ENCODE peak calls at places on chromosomes 1 and 21, in four cellular contexts. One of them, this sample, is unnamed.

GRCh38 chr1:43058545-43059360 is 100.1 kb upstream of the SLC2A1 start:
- DNase-seq in GM13977: no peak
- DNase-seq in cardiac muscle cell: peak; percentile 63
- DNase-seq in heart left ventricle: no peak
- DNase-seq in this sample: no peak

GRCh38 chr1:58883037-58883887 is 99.4 kb upstream of the JUN start:
- DNase-seq in GM13977: no peak
- DNase-seq in cardiac muscle cell: peak; percentile 99
- DNase-seq in heart left ventricle: peak; percentile 65
- DNase-seq in this sample: no peak

GRCh38 chr1:175000697-175001187 is 995 bp downstream of the CACYBP start:
- DNase-seq in GM13977: no peak
- DNase-seq in cardiac muscle cell: no peak
- DNase-seq in heart left ventricle: no peak
- DNase-seq in this sample: peak; percentile 27

GRCh38 chr1:40755052-40755451 is 28.5 kb upstream of the KCNQ4 start:
- DNase-seq in GM13977: no peak
- DNase-seq in cardiac muscle cell: peak; percentile 73
- DNase-seq in heart left ventricle: no peak
- DNase-seq in this sample: no peak

GRCh38 chr1:205791568-205792180 is 16.4 kb upstream of the RAB29 start:
- DNase-seq in GM13977: peak; percentile 79
- DNase-seq in cardiac muscle cell: peak; percentile 64
- DNase-seq in heart left ventricle: peak; percentile 69
- DNase-seq in this sample: peak; percentile 67

GRCh38 chr1:23577056-23577985 is 18.0 kb upstream of the ID3 start:
- DNase-seq in GM13977: peak; percentile 75
- DNase-seq in cardiac muscle cell: peak; percentile 93
- DNase-seq in heart left ventricle: peak; percentile 69
- DNase-seq in this sample: peak; percentile 96

GRCh38 chr21:24658016-24658415 is 949.3 kb downstream of the MRPL39 start:
- DNase-seq in GM13977: no peak
- DNase-seq in cardiac muscle cell: no peak
- DNase-seq in heart left ventricle: no peak
- DNase-seq in this sample: no peak

GRCh38 chr1:67227196-67227595 is 60.9 kb downstream of the IL23R start:
- DNase-seq in GM13977: no peak
- DNase-seq in cardiac muscle cell: peak; percentile 6
- DNase-seq in heart left ventricle: no peak
- DNase-seq in this sample: no peak

GRCh38 chr1:209565759-209566678 is 17.5 kb upstream of the CAMK1G start:
- DNase-seq in GM13977: peak; percentile 64
- DNase-seq in cardiac muscle cell: peak; percentile 87
- DNase-seq in heart left ventricle: peak; percentile 65
- DNase-seq in this sample: peak; percentile 81

GRCh38 chr1:52343982-52344381 is 22.0 kb downstream of the CC2D1B start:
- DNase-seq in GM13977: no peak
- DNase-seq in cardiac muscle cell: no peak
- DNase-seq in heart left ventricle: no peak
- DNase-seq in this sample: no peak

GRCh38 chr1:76867342-76868130 is at the start of gene ST6GALNAC5:
- DNase-seq in GM13977: peak; percentile 37
- DNase-seq in cardiac muscle cell: peak; percentile 48
- DNase-seq in heart left ventricle: no peak
- DNase-seq in this sample: no peak

GRCh38 chr1:193333166-193333565 is 146.8 kb upstream of the B3GALT2 start:
- DNase-seq in GM13977: no peak
- DNase-seq in cardiac muscle cell: no peak
- DNase-seq in heart left ventricle: no peak
- DNase-seq in this sample: no peak

GRCh38 chr1:193342811-193343210 is 156.4 kb upstream of the B3GALT2 start:
- DNase-seq in GM13977: no peak
- DNase-seq in cardiac muscle cell: no peak
- DNase-seq in heart left ventricle: no peak
- DNase-seq in this sample: no peak

GRCh38 chr1:193335797-193336428 is 149.5 kb upstream of the B3GALT2 start:
- DNase-seq in GM13977: no peak
- DNase-seq in cardiac muscle cell: peak; percentile 57
- DNase-seq in heart left ventricle: no peak
- DNase-seq in this sample: no peak

GRCh38 chr1:193339396-193339795 is 153.0 kb upstream of the B3GALT2 start:
- DNase-seq in GM13977: no peak
- DNase-seq in cardiac muscle cell: no peak
- DNase-seq in heart left ventricle: no peak
- DNase-seq in this sample: no peak

DNA sequence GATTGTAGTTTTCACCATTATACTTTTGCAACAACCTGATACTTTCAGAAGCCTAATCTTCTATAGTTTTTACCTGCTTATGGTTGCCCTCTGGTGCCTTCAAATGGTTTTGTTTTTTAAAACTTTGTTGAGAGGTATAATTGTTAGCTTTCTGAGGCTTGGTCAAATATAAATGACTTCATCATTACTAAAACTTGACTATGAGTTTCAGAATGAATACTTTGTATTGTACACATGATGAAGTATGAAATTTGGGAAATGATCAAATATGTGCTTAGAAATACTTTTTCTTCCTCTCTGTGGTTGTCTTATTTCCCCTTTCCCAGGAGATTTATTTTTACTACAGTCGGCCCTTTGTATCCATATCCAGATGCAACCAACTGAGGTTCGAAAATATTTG is 151.8 kb upstream of the B3GALT2 start:
- DNase-seq in GM13977: peak; percentile 66
- DNase-seq in cardiac muscle cell: peak; percentile 31
- DNase-seq in heart left ventricle: no peak
- DNase-seq in this sample: peak; percentile 22
- TF ChIP-seq CTCF in GM13977: peak; percentile 20
- TF ChIP-seq CTCF in cardiac muscle cell: peak; percentile 17
- TF ChIP-seq CTCF in heart left ventricle: no peak
- TF ChIP-seq CTCF in this sample: no peak

DNA sequence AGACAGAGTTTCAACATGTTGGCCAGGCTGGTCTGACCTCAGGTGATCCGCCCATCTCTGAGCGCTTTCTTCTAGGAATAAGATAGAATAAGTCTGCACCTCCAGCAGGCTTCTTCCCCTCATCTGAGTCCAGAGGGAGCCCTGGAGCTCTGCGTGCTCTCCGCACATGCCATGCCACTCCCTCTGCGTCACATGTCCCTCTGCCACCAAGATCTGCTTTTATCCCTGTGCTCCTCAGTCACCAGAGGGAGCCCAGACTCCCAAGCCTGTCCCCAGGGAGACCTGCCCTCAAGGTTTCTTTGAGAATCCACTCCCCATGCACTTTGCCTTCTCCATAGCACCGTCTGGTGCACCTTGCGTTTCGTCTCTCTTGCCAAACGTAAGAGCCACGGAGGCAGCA is 213.0 kb downstream of the CAMTA1 start:
- DNase-seq in GM13977: no peak
- DNase-seq in cardiac muscle cell: no peak
- DNase-seq in heart left ventricle: no peak
- DNase-seq in this sample: no peak
- TF ChIP-seq CTCF in GM13977: no peak
- TF ChIP-seq CTCF in cardiac muscle cell: no peak
- TF ChIP-seq CTCF in heart left ventricle: no peak
- TF ChIP-seq CTCF in this sample: no peak

GRCh38 chr1:155062702-155063411 is 683 bp upstream of the EFNA4 start:
- DNase-seq in GM13977: peak; percentile 87
- DNase-seq in cardiac muscle cell: peak; percentile 60
- DNase-seq in heart left ventricle: peak; percentile 59
- DNase-seq in this sample: peak; percentile 63
- TF ChIP-seq CTCF in GM13977: peak; percentile 95
- TF ChIP-seq CTCF in cardiac muscle cell: peak; percentile 70
- TF ChIP-seq CTCF in heart left ventricle: peak; percentile 70
- TF ChIP-seq CTCF in this sample: peak; percentile 86

GRCh38 chr1:168234846-168235547 is 9.2 kb downstream of the SFT2D2 start:
- DNase-seq in GM13977: peak; percentile 61
- DNase-seq in cardiac muscle cell: peak; percentile 65
- DNase-seq in heart left ventricle: no peak
- DNase-seq in this sample: peak; percentile 61
- TF ChIP-seq CTCF in GM13977: peak; percentile 64
- TF ChIP-seq CTCF in cardiac muscle cell: peak; percentile 73
- TF ChIP-seq CTCF in heart left ventricle: peak; percentile 49
- TF ChIP-seq CTCF in this sample: peak; percentile 70

DNA sequence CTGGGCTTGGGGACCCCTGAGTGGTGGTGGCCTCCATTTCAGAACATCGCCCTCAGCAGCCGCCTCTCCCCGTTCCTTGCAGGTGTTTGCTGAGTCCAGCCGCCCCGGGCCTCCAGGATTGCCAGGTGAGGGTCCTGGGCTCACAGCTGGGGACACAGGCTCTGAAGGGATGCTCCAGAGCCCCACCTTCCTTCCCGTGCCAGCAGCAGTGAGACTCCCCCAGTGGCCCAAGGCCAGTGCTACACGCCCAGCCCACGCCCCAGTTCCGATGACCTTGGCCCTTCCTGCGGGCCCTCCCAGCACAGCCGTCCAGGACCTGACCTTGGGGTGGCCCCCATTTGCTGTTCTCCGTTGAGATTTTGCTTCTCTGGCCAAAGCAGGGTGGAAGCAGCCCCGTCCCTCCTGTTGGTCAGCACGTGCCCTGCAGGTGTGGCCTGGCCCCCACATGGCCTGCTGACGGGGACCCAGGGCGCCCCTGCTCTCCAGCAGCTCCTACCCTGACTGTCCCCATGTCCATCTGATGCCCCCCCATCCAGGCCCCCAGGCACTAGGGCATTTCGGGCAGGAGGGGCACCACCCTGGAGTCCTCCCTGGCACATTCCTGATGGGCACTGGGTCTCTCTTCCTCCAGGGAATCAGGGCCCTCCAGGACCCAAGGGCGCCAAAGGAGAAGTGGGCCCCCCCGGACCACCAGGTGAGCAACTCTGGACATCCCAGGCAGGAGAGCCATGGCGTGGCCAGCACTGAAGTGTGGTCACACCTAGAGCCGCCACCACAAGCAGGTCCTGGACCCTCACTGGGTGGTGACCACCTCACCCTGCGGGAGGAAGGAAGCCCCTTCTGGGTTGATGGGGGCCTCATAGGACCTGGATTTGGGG is 45.0 kb downstream of the SLC19A1 start:
- DNase-seq in GM13977: no peak
- DNase-seq in cardiac muscle cell: no peak
- DNase-seq in heart left ventricle: peak; percentile 11
- DNase-seq in this sample: no peak
- TF ChIP-seq CTCF in GM13977: no peak
- TF ChIP-seq CTCF in cardiac muscle cell: no peak
- TF ChIP-seq CTCF in heart left ventricle: no peak
- TF ChIP-seq CTCF in this sample: no peak

GRCh38 chr1:167127236-167127635 is 33.4 kb downstream of the STYXL2 start:
- DNase-seq in GM13977: no peak
- DNase-seq in cardiac muscle cell: no peak
- DNase-seq in heart left ventricle: no peak
- DNase-seq in this sample: no peak

GRCh38 chr1:167126811-167127210 is 32.9 kb downstream of the STYXL2 start:
- DNase-seq in GM13977: no peak
- DNase-seq in cardiac muscle cell: no peak
- DNase-seq in heart left ventricle: no peak
- DNase-seq in this sample: no peak

GRCh38 chr1:167126317-167126716 is 32.4 kb downstream of the STYXL2 start:
- DNase-seq in GM13977: no peak
- DNase-seq in cardiac muscle cell: no peak
- DNase-seq in heart left ventricle: no peak
- DNase-seq in this sample: no peak

GRCh38 chr1:167127661-167128060 is 33.8 kb downstream of the STYXL2 start:
- DNase-seq in GM13977: no peak
- DNase-seq in cardiac muscle cell: no peak
- DNase-seq in heart left ventricle: no peak
- DNase-seq in this sample: no peak

GRCh38 chr1:167128261-167129227 is 34.7 kb downstream of the STYXL2 start:
- DNase-seq in GM13977: no peak
- DNase-seq in cardiac muscle cell: no peak
- DNase-seq in heart left ventricle: no peak
- DNase-seq in this sample: peak; percentile 11
- TF ChIP-seq CTCF in GM13977: no peak
- TF ChIP-seq CTCF in cardiac muscle cell: no peak
- TF ChIP-seq CTCF in heart left ventricle: no peak
- TF ChIP-seq CTCF in this sample: no peak

GRCh38 chr1:57017201-57017600 is 51.4 kb upstream of the C8B start:
- DNase-seq in GM13977: no peak
- DNase-seq in cardiac muscle cell: no peak
- DNase-seq in heart left ventricle: no peak
- DNase-seq in this sample: no peak

GRCh38 chr1:57019240-57019805 is 53.5 kb upstream of the C8B start:
- DNase-seq in GM13977: no peak
- DNase-seq in cardiac muscle cell: no peak
- DNase-seq in heart left ventricle: no peak
- DNase-seq in this sample: no peak

GRCh38 chr1:57018119-57018518 is 52.3 kb upstream of the C8B start:
- DNase-seq in GM13977: no peak
- DNase-seq in cardiac muscle cell: no peak
- DNase-seq in heart left ventricle: no peak
- DNase-seq in this sample: no peak

GRCh38 chr1:57015071-57015470 is 49.3 kb upstream of the C8B start:
- DNase-seq in GM13977: no peak
- DNase-seq in cardiac muscle cell: no peak
- DNase-seq in heart left ventricle: no peak
- DNase-seq in this sample: no peak

GRCh38 chr1:57017717-57018116 is 51.9 kb upstream of the C8B start:
- DNase-seq in GM13977: peak; percentile 17
- DNase-seq in cardiac muscle cell: peak; percentile 13
- DNase-seq in heart left ventricle: no peak
- DNase-seq in this sample: peak; percentile 4
- TF ChIP-seq CTCF in GM13977: peak; percentile 18
- TF ChIP-seq CTCF in cardiac muscle cell: peak; percentile 40
- TF ChIP-seq CTCF in heart left ventricle: peak; percentile 11
- TF ChIP-seq CTCF in this sample: peak; percentile 18

DNA sequence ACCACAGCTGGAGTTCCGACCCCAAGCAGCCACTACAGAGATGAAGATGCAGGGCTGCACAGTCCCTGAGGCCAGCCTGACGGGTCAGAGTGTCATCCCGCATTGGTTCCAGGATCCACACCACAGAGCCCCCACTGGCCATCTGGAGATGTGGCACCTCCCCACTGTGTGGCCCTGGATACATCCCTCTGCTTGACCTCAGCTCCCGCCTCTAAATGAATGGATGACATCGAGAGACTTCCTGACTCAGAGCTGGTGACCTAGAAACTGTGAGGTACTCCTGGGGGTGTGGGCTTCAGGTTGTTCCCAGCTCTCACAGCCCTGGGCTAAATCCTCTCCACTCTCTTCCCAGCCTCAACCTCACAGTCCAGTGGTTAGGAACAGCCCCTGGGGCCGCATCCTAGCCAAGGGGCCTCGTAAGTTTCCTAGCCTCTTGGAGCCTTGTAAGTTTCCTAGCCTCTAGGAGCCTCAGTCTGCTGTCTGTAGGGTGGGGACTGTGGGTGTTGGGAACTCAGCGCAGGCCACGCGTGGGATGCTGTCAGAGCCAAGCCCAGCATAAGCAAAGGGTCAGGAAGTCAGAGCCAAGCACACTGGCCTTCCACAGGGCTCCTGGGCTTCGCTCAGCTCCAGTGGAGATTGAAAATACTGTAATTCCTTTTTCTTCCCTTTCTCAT is 87.5 kb upstream of the RUNX3 start:
- DNase-seq in GM13977: no peak
- DNase-seq in cardiac muscle cell: no peak
- DNase-seq in heart left ventricle: no peak
- DNase-seq in this sample: no peak
- TF ChIP-seq CTCF in GM13977: no peak
- TF ChIP-seq CTCF in cardiac muscle cell: no peak
- TF ChIP-seq CTCF in heart left ventricle: no peak
- TF ChIP-seq CTCF in this sample: no peak

GRCh38 chr1:204600968-204601367 is 84.6 kb downstream of the LRRN2 start:
- DNase-seq in GM13977: no peak
- DNase-seq in cardiac muscle cell: no peak
- DNase-seq in heart left ventricle: no peak
- DNase-seq in this sample: no peak
- TF ChIP-seq CTCF in GM13977: no peak
- TF ChIP-seq CTCF in cardiac muscle cell: peak; percentile 13
- TF ChIP-seq CTCF in heart left ventricle: no peak
- TF ChIP-seq CTCF in this sample: peak; percentile 26

GRCh38 chr1:30179942-30180543 is 543.3 kb downstream of the MATN1 start:
- DNase-seq in GM13977: no peak
- DNase-seq in cardiac muscle cell: no peak
- DNase-seq in heart left ventricle: no peak
- DNase-seq in this sample: no peak
- TF ChIP-seq CTCF in GM13977: no peak
- TF ChIP-seq CTCF in cardiac muscle cell: no peak
- TF ChIP-seq CTCF in heart left ventricle: no peak
- TF ChIP-seq CTCF in this sample: no peak

This sample was measured in GM12865.